ENCODE peak calls at places on chromosome 13, in four cellular contexts. One of them, this sample, is unnamed.

GRCh38 chr13:19862511-19863313 is 737 bp downstream of the ZMYM5 start:
- DNase-seq in mammary epithelial cell: peak
- DNase-seq in GM06990: peak
- DNase-seq in HT-29: peak
- DNase-seq in this sample: peak

GRCh38 chr13:52010890-52011689 is at the start of gene ATP7B:
- DNase-seq in mammary epithelial cell: no peak
- DNase-seq in GM06990: peak
- DNase-seq in HT-29: no peak
- DNase-seq in this sample: peak

GRCh38 chr13:99704390-99704789 is 203.1 kb downstream of the TM9SF2 start:
- DNase-seq in mammary epithelial cell: no peak
- DNase-seq in GM06990: no peak
- DNase-seq in HT-29: no peak
- DNase-seq in this sample: no peak

GRCh38 chr13:28100149-28101121 is at the start of gene FLT3:
- DNase-seq in mammary epithelial cell: peak
- DNase-seq in GM06990: peak
- DNase-seq in HT-29: no peak
- DNase-seq in this sample: no peak

GRCh38 chr13:39023761-39024160 is 14.1 kb downstream of the PROSER1 start:
- DNase-seq in mammary epithelial cell: peak
- DNase-seq in GM06990: no peak
- DNase-seq in HT-29: peak
- DNase-seq in this sample: no peak

GRCh38 chr13:112903606-112904195 is 65.3 kb upstream of the MCF2L start:
- DNase-seq in mammary epithelial cell: no peak
- DNase-seq in GM06990: no peak
- DNase-seq in HT-29: no peak
- DNase-seq in this sample: no peak

GRCh38 chr13:41546372-41547252 is 89.3 kb downstream of the RGCC start:
- DNase-seq in mammary epithelial cell: peak
- DNase-seq in GM06990: no peak
- DNase-seq in HT-29: no peak
- DNase-seq in this sample: peak

GRCh38 chr13:41942462-41943094 is 18.3 kb downstream of the VWA8 start:
- DNase-seq in mammary epithelial cell: peak
- DNase-seq in GM06990: no peak
- DNase-seq in HT-29: peak
- DNase-seq in this sample: peak

GRCh38 chr13:30255696-30256095 is 51.7 kb downstream of the KATNAL1 start:
- DNase-seq in mammary epithelial cell: no peak
- DNase-seq in GM06990: no peak
- DNase-seq in HT-29: peak
- DNase-seq in this sample: peak

GRCh38 chr13:109687559-109688448 is 98.6 kb downstream of the IRS2 start:
- DNase-seq in mammary epithelial cell: no peak
- DNase-seq in GM06990: no peak
- DNase-seq in HT-29: peak
- DNase-seq in this sample: no peak

GRCh38 chr13:97975280-97975850 is 21.9 kb downstream of the IPO5 start:
- DNase-seq in mammary epithelial cell: no peak
- DNase-seq in GM06990: no peak
- DNase-seq in HT-29: peak
- DNase-seq in this sample: peak

GRCh38 chr13:112729408-112729807 is 39.6 kb downstream of the ATP11A start:
- DNase-seq in mammary epithelial cell: no peak
- DNase-seq in GM06990: no peak
- DNase-seq in HT-29: no peak
- DNase-seq in this sample: no peak

GRCh38 chr13:114080739-114081561 is 51.5 kb downstream of the RASA3 start:
- DNase-seq in mammary epithelial cell: no peak
- DNase-seq in GM06990: no peak
- DNase-seq in HT-29: no peak
- DNase-seq in this sample: no peak

GRCh38 chr13:97141564-97142005 is 80.5 kb upstream of the MBNL2 start:
- DNase-seq in mammary epithelial cell: peak
- DNase-seq in GM06990: no peak
- DNase-seq in HT-29: peak
- DNase-seq in this sample: peak

GRCh38 chr13:104837756-104838155 is 1697.7 kb downstream of the EFNB2 start:
- DNase-seq in mammary epithelial cell: no peak
- DNase-seq in GM06990: no peak
- DNase-seq in HT-29: no peak
- DNase-seq in this sample: no peak

GRCh38 chr13:104809483-104809882 is 1726.0 kb downstream of the EFNB2 start:
- DNase-seq in mammary epithelial cell: peak
- DNase-seq in GM06990: no peak
- DNase-seq in HT-29: no peak
- DNase-seq in this sample: no peak

GRCh38 chr13:74148437-74148836 is 14.2 kb upstream of the KLF12 start:
- DNase-seq in mammary epithelial cell: no peak
- DNase-seq in GM06990: no peak
- DNase-seq in HT-29: no peak
- DNase-seq in this sample: no peak

GRCh38 chr13:72820156-72820897 is 38.4 kb downstream of the PIBF1 start:
- DNase-seq in mammary epithelial cell: peak
- DNase-seq in GM06990: no peak
- DNase-seq in HT-29: no peak
- DNase-seq in this sample: no peak

GRCh38 chr13:74825170-74825948 is 656.6 kb downstream of the TBC1D4 start:
- DNase-seq in mammary epithelial cell: peak
- DNase-seq in GM06990: no peak
- DNase-seq in HT-29: no peak
- DNase-seq in this sample: no peak